ENCODE peak calls at places on chromosome 1, in ten cellular contexts. One of them, this sample, is unnamed.

GRCh38 chr1:153394391-153394790 is 3.5 kb upstream of the S100A8 start:
- DNase-seq in choroid plexus epithelial cell: no peak
- DNase-seq in T-helper 9 cell: no peak
- DNase-seq in lower leg skin: no peak
- DNase-seq in memory B cell: no peak
- DNase-seq in epithelial cell of prostate: no peak
- DNase-seq in ELF-1: no peak
- DNase-seq in EH: no peak
- DNase-seq in heart right ventricle: no peak
- DNase-seq in LoVo: no peak
- DNase-seq in this sample: no peak

GRCh38 chr1:119227446-119227845 is 87.0 kb upstream of the WARS2 start:
- DNase-seq in memory B cell: no peak
- DNase-seq in T-helper 9 cell: no peak
- DNase-seq in heart right ventricle: no peak
- DNase-seq in ELF-1: no peak
- DNase-seq in epithelial cell of prostate: no peak
- DNase-seq in lower leg skin: no peak
- DNase-seq in LoVo: no peak
- DNase-seq in choroid plexus epithelial cell: peak
- DNase-seq in EH: no peak
- DNase-seq in this sample: peak

GRCh38 chr1:164675342-164675904 is 116.4 kb downstream of the PBX1 start:
- DNase-seq in choroid plexus epithelial cell: peak
- DNase-seq in memory B cell: no peak
- DNase-seq in epithelial cell of prostate: peak
- DNase-seq in EH: peak
- DNase-seq in lower leg skin: no peak
- DNase-seq in LoVo: peak
- DNase-seq in T-helper 9 cell: no peak
- DNase-seq in ELF-1: no peak
- DNase-seq in heart right ventricle: no peak
- DNase-seq in this sample: no peak

GRCh38 chr1:52727114-52727586 is 897 bp downstream of the ZYG11B start:
- DNase-seq in lower leg skin: no peak
- DNase-seq in EH: peak
- DNase-seq in T-helper 9 cell: no peak
- DNase-seq in ELF-1: peak
- DNase-seq in heart right ventricle: no peak
- DNase-seq in memory B cell: no peak
- DNase-seq in choroid plexus epithelial cell: peak
- DNase-seq in LoVo: no peak
- DNase-seq in epithelial cell of prostate: no peak
- DNase-seq in this sample: peak

GRCh38 chr1:111275079-111275478 is 15.6 kb upstream of the CHIA start:
- DNase-seq in epithelial cell of prostate: peak
- DNase-seq in LoVo: no peak
- DNase-seq in choroid plexus epithelial cell: peak
- DNase-seq in memory B cell: no peak
- DNase-seq in lower leg skin: peak
- DNase-seq in T-helper 9 cell: no peak
- DNase-seq in EH: peak
- DNase-seq in heart right ventricle: peak
- DNase-seq in ELF-1: peak
- DNase-seq in this sample: no peak

GRCh38 chr1:156371553-156372264 is 2.7 kb downstream of the RHBG start:
- DNase-seq in EH: peak
- DNase-seq in T-helper 9 cell: no peak
- DNase-seq in lower leg skin: no peak
- DNase-seq in ELF-1: no peak
- DNase-seq in epithelial cell of prostate: no peak
- DNase-seq in LoVo: no peak
- DNase-seq in memory B cell: no peak
- DNase-seq in choroid plexus epithelial cell: peak
- DNase-seq in heart right ventricle: peak
- DNase-seq in this sample: no peak

GRCh38 chr1:93453911-93454310 is 6.0 kb downstream of the FNBP1L start:
- DNase-seq in ELF-1: no peak
- DNase-seq in lower leg skin: no peak
- DNase-seq in epithelial cell of prostate: no peak
- DNase-seq in choroid plexus epithelial cell: no peak
- DNase-seq in EH: no peak
- DNase-seq in heart right ventricle: no peak
- DNase-seq in LoVo: no peak
- DNase-seq in T-helper 9 cell: no peak
- DNase-seq in memory B cell: no peak
- DNase-seq in this sample: no peak

GRCh38 chr1:45503462-45504360 is 3.6 kb downstream of the MMACHC start:
- DNase-seq in LoVo: no peak
- DNase-seq in lower leg skin: no peak
- DNase-seq in memory B cell: no peak
- DNase-seq in heart right ventricle: no peak
- DNase-seq in T-helper 9 cell: no peak
- DNase-seq in EH: no peak
- DNase-seq in ELF-1: no peak
- DNase-seq in choroid plexus epithelial cell: no peak
- DNase-seq in epithelial cell of prostate: no peak
- DNase-seq in this sample: no peak

GRCh38 chr1:67144696-67145095 is 9.9 kb upstream of the C1orf141 start:
- DNase-seq in LoVo: no peak
- DNase-seq in EH: no peak
- DNase-seq in heart right ventricle: no peak
- DNase-seq in choroid plexus epithelial cell: peak
- DNase-seq in memory B cell: no peak
- DNase-seq in lower leg skin: no peak
- DNase-seq in epithelial cell of prostate: no peak
- DNase-seq in T-helper 9 cell: no peak
- DNase-seq in ELF-1: no peak
- DNase-seq in this sample: no peak

GRCh38 chr1:99365545-99365944 is 101.3 kb downstream of the PLPPR4 start:
- DNase-seq in EH: no peak
- DNase-seq in heart right ventricle: no peak
- DNase-seq in ELF-1: no peak
- DNase-seq in T-helper 9 cell: no peak
- DNase-seq in lower leg skin: no peak
- DNase-seq in LoVo: no peak
- DNase-seq in memory B cell: no peak
- DNase-seq in choroid plexus epithelial cell: no peak
- DNase-seq in epithelial cell of prostate: no peak
- DNase-seq in this sample: no peak

GRCh38 chr1:62954758-62955157 is 170.8 kb downstream of the ATG4C start:
- DNase-seq in EH: peak
- DNase-seq in heart right ventricle: no peak
- DNase-seq in T-helper 9 cell: no peak
- DNase-seq in choroid plexus epithelial cell: no peak
- DNase-seq in epithelial cell of prostate: no peak
- DNase-seq in lower leg skin: no peak
- DNase-seq in LoVo: no peak
- DNase-seq in memory B cell: no peak
- DNase-seq in ELF-1: no peak
- DNase-seq in this sample: no peak

GRCh38 chr1:53311104-53311908 is 16.6 kb downstream of the LRP8 start:
- DNase-seq in ELF-1: no peak
- DNase-seq in heart right ventricle: no peak
- DNase-seq in lower leg skin: no peak
- DNase-seq in EH: no peak
- DNase-seq in T-helper 9 cell: no peak
- DNase-seq in memory B cell: no peak
- DNase-seq in LoVo: no peak
- DNase-seq in choroid plexus epithelial cell: no peak
- DNase-seq in epithelial cell of prostate: no peak
- DNase-seq in this sample: no peak

This sample was measured in neural progenitor cell.